ENCODE peak calls at places on chromosomes 3 and 15, in four cellular contexts. K is stimulated activated naive CD4-positive, alpha-beta T cell; S is coronary artery; G is iPS-NIHi11. B is an unnamed sample.

GRCh38 chr3:18580268-18580667 is 155.1 kb upstream of the SATB1 start:
- DNase-seq in K (peak; percentile 37), S (no peak), G (no peak), B (no peak)

GRCh38 chr15:26893351-26894065 is 26.6 kb downstream of the GABRA5 start:
- DNase-seq in K (no peak), S (no peak), G (no peak), B (no peak)

GRCh38 chr3:179503152-179503551 is 51.9 kb upstream of the GNB4 start:
- DNase-seq in K (no peak), S (no peak), G (no peak), B (no peak)

GRCh38 chr3:102174832-102175374 is 259.9 kb upstream of the ZPLD1 start:
- DNase-seq in K (no peak), S (no peak), G (no peak), B (no peak)

GRCh38 chr15:101031203-101031602 is 112.0 kb downstream of the LRRK1 start:
- DNase-seq in K (no peak), S (no peak), G (no peak), B (no peak)

GRCh38 chr15:90261811-90262210 is 3.7 kb upstream of the NGRN start:
- DNase-seq in K (no peak), S (no peak), G (no peak), B (no peak)

GRCh38 chr3:39779511-39780230 is 29.7 kb upstream of the MYRIP start:
- DNase-seq in K (no peak), S (no peak), G (no peak), B (no peak)

GRCh38 chr3:105513042-105513441 is 146.3 kb downstream of the ALCAM start:
- DNase-seq in K (no peak), S (no peak), G (no peak), B (no peak)

GRCh38 chr3:188796122-188796631 is 375.6 kb upstream of the TPRG1 start:
- DNase-seq in K (no peak), S (no peak), G (no peak), B (no peak)

GRCh38 chr3:131361464-131362421 is 19.8 kb upstream of the NUDT16 start:
- DNase-seq in K (no peak), S (no peak), G (peak; percentile 90), B (peak; percentile 67)

GRCh38 chr3:127017229-127017628 is 34.3 kb downstream of the PLXNA1 start:
- DNase-seq in K (no peak), S (no peak), G (no peak), B (no peak)

GRCh38 chr3:89560546-89560945 is 453.1 kb downstream of the EPHA3 start:
- DNase-seq in K (no peak), S (no peak), G (no peak), B (no peak)

GRCh38 chr3:149332227-149332765 is 1.1 kb downstream of the TM4SF18 start:
- DNase-seq in K (no peak), S (no peak), G (no peak), B (no peak)

GRCh38 chr3:38834110-38834509 is 18.1 kb upstream of the SCN10A start:
- DNase-seq in K (no peak), S (no peak), G (peak; percentile 77), B (peak; percentile 54)

GRCh38 chr3:159844383-159844730 is 144.3 kb upstream of the IL12A start:
- DNase-seq in K (no peak), S (no peak), G (no peak), B (no peak)